ENCODE peak calls at places on chromosomes 6 and 20, in seven cellular contexts. T is neural progenitor cell, B is astrocyte of the cerebellum, X is colonic mucosa, K is thoracic aorta, H is astrocyte of the spinal cord, A is psoas muscle. J is an unnamed sample.

GRCh38 chr6:7150381-7151064 is 42.8 kb downstream of the RREB1 start:
- DNase-seq in B (no peak), H (no peak), K (no peak), X (no peak), A (no peak), T (peak), J (no peak)

GRCh38 chr6:167937948-167938911 is 59.2 kb upstream of the KIF25 start:
- DNase-seq in X (no peak), H (no peak), T (no peak), K (no peak), A (no peak), B (no peak), J (no peak)

GRCh38 chr6:86728976-86729375 is 208.4 kb upstream of the HTR1E start:
- DNase-seq in X (no peak), H (no peak), K (no peak), A (no peak), B (no peak), T (no peak), J (no peak)

GRCh38 chr20:53040678-53041674 is 68.8 kb downstream of the TSHZ2 start:
- DNase-seq in H (no peak), B (no peak), A (peak), K (no peak), T (no peak), X (peak), J (no peak)

GRCh38 chr20:2798814-2799213 is 1.6 kb downstream of the CPXM1 start:
- DNase-seq in T (peak), X (no peak), B (no peak), H (peak), K (no peak), A (no peak), J (no peak)

GRCh38 chr20:57289401-57290177 is 23.1 kb upstream of the BMP7 start:
- DNase-seq in A (no peak), T (peak), H (no peak), B (no peak), X (no peak), K (no peak), J (no peak)

GRCh38 chr6:167096991-167097390 is 25.9 kb upstream of the CCR6 start:
- DNase-seq in K (no peak), B (no peak), X (no peak), A (no peak), H (no peak), T (no peak), J (no peak)

GRCh38 chr6:105137388-105137787 is 42.4 kb downstream of the POPDC3 start:
- DNase-seq in K (no peak), B (no peak), A (peak), H (peak), X (no peak), T (peak), J (no peak)

GRCh38 chr6:65461121-65461520 is 245.9 kb downstream of the EYS start:
- DNase-seq in K (no peak), T (no peak), A (no peak), B (no peak), X (no peak), H (no peak), J (no peak)

GRCh38 chr20:36591854-36592641 is 13.5 kb upstream of the RAB5IF start:
- DNase-seq in T (peak), H (peak), A (no peak), B (no peak), K (no peak), X (no peak), J (no peak)

GRCh38 chr6:141484726-141485125 is 648.0 kb upstream of the GJE1 start:
- DNase-seq in A (no peak), K (no peak), X (no peak), B (no peak), H (no peak), T (no peak), J (no peak)

GRCh38 chr20:50077818-50078601 is 34.9 kb downstream of the UBE2V1 start:
- DNase-seq in X (no peak), H (no peak), K (no peak), T (no peak), A (no peak), B (no peak), J (no peak)

GRCh38 chr20:5621305-5621704 is 128.9 kb upstream of the SHLD1 start:
- DNase-seq in B (peak), H (peak), T (no peak), K (no peak), A (no peak), X (no peak), J (no peak)

GRCh38 chr6:148697895-148698440 is 48.9 kb upstream of the UST start:
- DNase-seq in K (no peak), T (no peak), A (no peak), X (no peak), B (no peak), H (no peak), J (no peak)

GRCh38 chr6:148698671-148699180 is 48.1 kb upstream of the UST start:
- DNase-seq in B (no peak), X (no peak), A (no peak), T (no peak), H (no peak), K (no peak), J (no peak)

GRCh38 chr6:148701393-148701774 is 45.4 kb upstream of the UST start:
- DNase-seq in X (no peak), B (no peak), A (no peak), T (no peak), K (no peak), H (no peak), J (no peak)

GRCh38 chr6:148700713-148701392 is 46.0 kb upstream of the UST start:
- DNase-seq in B (no peak), H (peak), A (no peak), X (no peak), T (peak), K (no peak), J (no peak)

DNA sequence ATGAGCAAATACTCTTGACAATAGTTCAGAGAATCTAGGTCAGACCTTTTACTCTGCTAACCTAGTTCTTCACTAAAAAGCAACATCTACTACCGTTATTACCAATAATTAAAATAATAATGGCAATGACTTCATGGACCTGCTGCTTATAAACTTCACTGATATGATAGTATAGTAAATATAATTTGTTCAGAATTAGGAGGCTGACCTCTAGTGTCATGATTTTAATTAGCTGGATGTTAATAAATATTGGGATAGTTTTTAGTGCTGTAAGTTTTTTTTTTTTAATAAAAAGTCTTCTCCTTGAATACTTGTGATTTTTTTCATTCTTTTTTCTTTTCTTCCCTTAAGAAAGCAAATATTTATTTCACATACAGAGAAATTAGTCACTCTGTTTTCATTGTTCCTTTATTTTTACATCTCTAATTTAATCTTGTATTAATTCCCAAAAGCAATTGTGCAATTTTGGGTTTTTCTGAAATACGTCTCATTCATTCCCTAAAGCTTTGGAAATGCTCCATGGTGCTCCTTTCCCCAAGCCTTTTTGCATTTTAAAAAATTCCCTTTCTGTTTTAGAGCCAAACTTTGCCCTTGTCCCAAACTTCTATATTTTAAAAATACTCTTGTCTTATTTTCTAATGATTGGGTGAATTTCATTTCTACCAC is 46.6 kb upstream of the UST start:
- DNase-seq in T (no peak), B (no peak), H (no peak), X (no peak), A (no peak), K (no peak), J (no peak)
- H3K4me3 ChIP-seq in T (no peak), B (peak), H (peak), X (peak), A (peak), K (peak), J (peak)

GRCh38 chr20:51631011-51631950 is 88.8 kb upstream of the NFATC2 start:
- DNase-seq in K (peak), H (peak), A (peak), B (peak), T (no peak), X (peak), J (peak)
- H3K4me3 ChIP-seq in K (peak), H (no peak), A (peak), B (no peak), T (no peak), X (no peak), J (no peak)

DNA sequence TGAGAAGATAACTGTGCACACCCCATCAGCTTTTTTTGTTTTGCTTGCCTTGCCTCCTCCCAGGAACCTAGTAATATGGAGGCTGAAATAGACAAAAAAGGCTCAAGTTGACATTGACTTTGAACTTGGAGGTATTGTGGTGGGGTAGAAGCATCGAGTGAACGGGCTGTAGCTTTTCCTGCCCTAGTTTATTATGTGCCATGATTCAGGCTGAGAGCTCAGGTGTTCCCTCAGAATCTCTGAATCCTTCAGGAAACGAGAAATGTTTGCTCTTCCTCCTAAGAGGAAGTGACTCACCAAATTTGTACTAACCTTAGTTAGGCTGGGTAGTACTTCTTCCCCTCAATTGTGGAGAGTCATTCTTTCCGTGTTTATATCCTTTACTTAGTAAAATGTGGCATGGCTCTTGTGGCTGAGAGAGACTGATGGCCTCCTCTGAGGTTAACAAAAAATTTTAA is 98.8 kb downstream of the SASH1 start:
- DNase-seq in A (no peak), B (no peak), H (peak), K (no peak), T (no peak), X (no peak), J (peak)
- H3K4me3 ChIP-seq in A (no peak), B (no peak), H (no peak), K (no peak), T (no peak), X (no peak), J (peak)

GRCh38 chr20:20740595-20740994 is 28.2 kb upstream of the RALGAPA2 start:
- DNase-seq in A (no peak), K (no peak), B (no peak), H (no peak), T (no peak), X (no peak), J (no peak)
- H3K4me3 ChIP-seq in A (no peak), K (no peak), B (no peak), H (no peak), T (no peak), X (no peak), J (no peak)

GRCh38 chr6:28008053-28008452 is 51.0 kb downstream of the OR2B6 start:
- DNase-seq in B (no peak), X (no peak), K (no peak), A (no peak), H (no peak), T (no peak), J (no peak)
- H3K4me3 ChIP-seq in B (no peak), X (no peak), K (no peak), A (no peak), H (no peak), T (no peak), J (no peak)

DNA sequence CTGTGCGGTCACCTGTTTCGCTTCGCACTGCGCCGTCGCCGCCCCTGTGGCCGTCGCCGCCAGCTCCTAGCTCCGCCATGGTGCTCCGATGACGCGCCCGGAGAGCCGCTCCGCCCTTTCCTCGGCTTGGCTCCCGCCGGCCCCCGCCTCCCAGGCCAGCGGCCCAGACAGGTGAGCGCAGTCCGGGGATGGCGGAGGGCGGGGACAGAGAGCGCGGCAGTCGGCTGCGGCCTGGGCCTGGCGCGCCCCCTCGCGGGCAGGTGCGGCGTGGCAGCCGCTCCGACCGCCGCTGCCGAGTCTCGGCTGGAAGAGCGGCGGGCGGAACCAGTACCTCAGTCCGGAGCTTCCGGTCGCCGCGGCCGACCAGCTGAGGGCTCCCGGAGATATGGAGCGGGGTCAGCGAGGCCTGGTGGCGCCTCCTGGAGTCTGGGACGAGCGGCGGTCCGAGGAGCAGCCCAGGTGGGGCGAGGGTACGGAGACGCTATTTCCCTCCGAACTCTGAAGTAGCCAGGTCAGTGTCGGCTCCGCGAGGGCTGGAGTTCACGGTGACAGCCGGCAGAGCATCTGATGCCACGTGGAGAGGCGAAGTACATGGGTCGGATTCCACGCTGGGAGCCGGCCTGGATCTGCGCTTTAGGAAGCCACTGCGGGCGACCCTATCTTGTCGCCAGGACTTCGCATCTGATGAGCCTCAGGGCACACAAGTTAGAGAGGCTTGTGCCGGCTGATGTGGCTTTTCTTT is at the start of gene MAP7:
- DNase-seq in X (peak), B (no peak), K (no peak), A (peak), H (no peak), T (peak), J (no peak)
- H3K4me3 ChIP-seq in X (peak), B (peak), K (peak), A (peak), H (peak), T (peak), J (peak)

J was measured in skeletal muscle cell.